ENCODE peak calls at places on chromosome 22, in nine cellular contexts. One of them, this sample, is unnamed.

GRCh38 chr22:43956805-43957463 is 1.7 kb downstream of the SAMM50 start:
- DNase-seq in right cardiac atrium: no peak
- DNase-seq in ovary: no peak
- DNase-seq in mammary epithelial cell: no peak
- DNase-seq in A549: no peak
- DNase-seq in tibial artery: no peak
- DNase-seq in prostate gland: no peak
- DNase-seq in H9: no peak
- DNase-seq in neural progenitor cell: no peak
- DNase-seq in this sample: no peak

GRCh38 chr22:36208934-36209333 is 7.3 kb upstream of the APOL4 start:
- DNase-seq in right cardiac atrium: no peak
- DNase-seq in ovary: no peak
- DNase-seq in mammary epithelial cell: no peak
- DNase-seq in A549: no peak
- DNase-seq in tibial artery: no peak
- DNase-seq in prostate gland: no peak
- DNase-seq in H9: no peak
- DNase-seq in neural progenitor cell: no peak
- DNase-seq in this sample: no peak

GRCh38 chr22:45413368-45414211 is at the start of the genes RIBC2 and SMC1B:
- DNase-seq in right cardiac atrium: peak; percentile 92
- DNase-seq in ovary: peak; percentile 75
- DNase-seq in mammary epithelial cell: peak; percentile 32
- DNase-seq in A549: peak; percentile 82
- DNase-seq in tibial artery: peak; percentile 76
- DNase-seq in prostate gland: peak; percentile 78
- DNase-seq in H9: peak; percentile 90
- DNase-seq in neural progenitor cell: peak; percentile 92
- DNase-seq in this sample: no peak

GRCh38 chr22:42635531-42635930 is 4.9 kb downstream of the ATP5MGL start:
- DNase-seq in right cardiac atrium: peak; percentile 77
- DNase-seq in ovary: no peak
- DNase-seq in mammary epithelial cell: peak; percentile 89
- DNase-seq in A549: peak; percentile 44
- DNase-seq in tibial artery: peak; percentile 97
- DNase-seq in prostate gland: no peak
- DNase-seq in H9: no peak
- DNase-seq in neural progenitor cell: no peak
- DNase-seq in this sample: peak; percentile 73

GRCh38 chr22:19980766-19981165 is 35.9 kb downstream of the ARVCF start:
- DNase-seq in right cardiac atrium: peak; percentile 14
- DNase-seq in ovary: no peak
- DNase-seq in mammary epithelial cell: no peak
- DNase-seq in A549: no peak
- DNase-seq in tibial artery: no peak
- DNase-seq in prostate gland: no peak
- DNase-seq in H9: no peak
- DNase-seq in neural progenitor cell: no peak
- DNase-seq in this sample: no peak

GRCh38 chr22:28435271-28435825 is 244.3 kb downstream of the TTC28 start:
- DNase-seq in right cardiac atrium: peak; percentile 58
- DNase-seq in ovary: no peak
- DNase-seq in mammary epithelial cell: peak; percentile 47
- DNase-seq in A549: no peak
- DNase-seq in tibial artery: no peak
- DNase-seq in prostate gland: peak; percentile 83
- DNase-seq in H9: no peak
- DNase-seq in neural progenitor cell: no peak
- DNase-seq in this sample: peak; percentile 26

GRCh38 chr22:19889951-19890350 is 35.3 kb upstream of the GNB1L start:
- DNase-seq in right cardiac atrium: peak; percentile 40
- DNase-seq in ovary: no peak
- DNase-seq in mammary epithelial cell: no peak
- DNase-seq in A549: no peak
- DNase-seq in tibial artery: no peak
- DNase-seq in prostate gland: no peak
- DNase-seq in H9: no peak
- DNase-seq in neural progenitor cell: no peak
- DNase-seq in this sample: no peak

GRCh38 chr22:46308283-46308988 is 11.8 kb downstream of the GTSE1 start:
- DNase-seq in right cardiac atrium: no peak
- DNase-seq in ovary: no peak
- DNase-seq in mammary epithelial cell: no peak
- DNase-seq in A549: no peak
- DNase-seq in tibial artery: no peak
- DNase-seq in prostate gland: no peak
- DNase-seq in H9: no peak
- DNase-seq in neural progenitor cell: no peak
- DNase-seq in this sample: no peak

GRCh38 chr22:50684501-50684900 is 11.9 kb downstream of the SHANK3 start:
- DNase-seq in right cardiac atrium: no peak
- DNase-seq in ovary: no peak
- DNase-seq in mammary epithelial cell: no peak
- DNase-seq in A549: no peak
- DNase-seq in tibial artery: no peak
- DNase-seq in prostate gland: no peak
- DNase-seq in H9: no peak
- DNase-seq in neural progenitor cell: no peak
- DNase-seq in this sample: no peak

GRCh38 chr22:26483439-26484359 is at the start of the genes HPS4 and SRRD:
- DNase-seq in right cardiac atrium: peak; percentile 97
- DNase-seq in ovary: peak; percentile 89
- DNase-seq in mammary epithelial cell: peak; percentile 91
- DNase-seq in A549: peak; percentile 62
- DNase-seq in tibial artery: peak; percentile 93
- DNase-seq in prostate gland: peak; percentile 88
- DNase-seq in H9: peak; percentile 92
- DNase-seq in neural progenitor cell: peak; percentile 98
- DNase-seq in this sample: peak; percentile 66

DNA sequence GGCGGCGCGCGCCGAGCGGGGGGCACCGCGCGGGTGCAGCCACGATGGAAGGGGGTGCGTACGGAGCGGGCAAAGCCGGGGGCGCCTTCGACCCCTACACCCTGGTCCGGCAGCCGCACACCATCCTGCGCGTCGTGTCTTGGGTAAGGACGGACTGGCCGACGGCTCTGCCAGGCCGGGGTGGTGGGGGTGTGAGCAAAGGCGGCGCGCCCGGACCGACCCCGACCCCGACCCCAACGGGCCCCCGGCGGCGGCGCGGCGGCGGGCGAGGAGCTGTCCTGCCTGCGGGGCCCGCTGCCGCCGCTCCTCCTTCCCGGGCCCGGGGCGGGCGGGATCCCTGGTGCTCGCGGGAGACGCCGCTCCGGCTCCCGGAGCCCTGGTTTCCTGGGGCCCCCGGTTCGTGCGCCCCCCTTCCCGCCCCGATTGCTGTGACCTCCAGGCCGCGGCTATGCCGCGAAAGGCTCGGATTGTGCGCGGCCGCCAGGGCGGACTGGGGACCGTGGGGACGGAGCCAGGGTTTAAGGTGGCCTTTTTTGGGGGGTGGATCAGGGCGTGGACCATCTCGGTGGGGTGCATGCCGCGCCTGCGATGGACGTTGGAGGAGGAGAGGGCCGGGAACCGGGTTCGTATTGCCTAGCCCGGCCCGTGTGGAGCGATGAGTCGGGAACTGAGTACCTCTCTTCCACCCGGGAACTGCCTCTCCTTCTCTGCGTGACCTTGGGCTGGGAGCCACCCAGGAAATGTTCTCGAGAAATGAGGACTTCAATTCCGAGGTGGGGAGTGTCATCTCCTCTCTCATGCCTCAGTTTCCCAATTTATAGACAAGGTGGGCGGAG is at the start of gene SYNGR1:
- DNase-seq in right cardiac atrium: peak; percentile 68
- DNase-seq in ovary: peak; percentile 68
- DNase-seq in mammary epithelial cell: no peak
- DNase-seq in A549: no peak
- DNase-seq in tibial artery: no peak
- DNase-seq in prostate gland: no peak
- DNase-seq in H9: no peak
- DNase-seq in neural progenitor cell: peak; percentile 77
- DNase-seq in this sample: no peak
- H3K27ac ChIP-seq in right cardiac atrium: peak within 1 kb of the TSS; percentile 19
- H3K27ac ChIP-seq in ovary: peak within 1 kb of the TSS; percentile 88
- H3K27ac ChIP-seq in mammary epithelial cell: no peak within 1 kb of the TSS
- H3K27ac ChIP-seq in A549: peak within 1 kb of the TSS; percentile 98
- H3K27ac ChIP-seq in tibial artery: no peak within 1 kb of the TSS
- H3K27ac ChIP-seq in prostate gland: peak within 1 kb of the TSS; percentile 78
- H3K27ac ChIP-seq in H9: no peak within 1 kb of the TSS
- H3K27ac ChIP-seq in neural progenitor cell: no peak within 1 kb of the TSS
- H3K27ac ChIP-seq in this sample: no peak within 1 kb of the TSS

DNA sequence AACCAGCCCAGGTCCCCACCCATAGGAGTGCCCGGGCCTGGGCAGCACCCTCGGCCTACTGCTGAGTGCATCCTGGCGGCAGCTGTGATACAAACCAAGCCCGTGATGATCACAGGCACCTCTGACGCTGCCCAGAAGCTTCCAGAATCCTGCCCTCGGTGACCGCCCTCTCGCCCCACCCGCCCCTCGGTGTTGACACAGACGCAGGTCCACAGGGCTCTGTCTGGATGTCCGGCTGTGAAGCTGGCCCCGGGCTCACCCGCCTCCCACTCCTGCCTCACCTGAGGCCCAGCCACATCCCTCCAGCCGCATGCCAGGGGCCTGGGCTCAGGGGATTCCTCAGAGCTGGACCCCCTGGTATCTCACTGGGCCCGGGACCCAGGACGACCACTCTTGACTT is 191.0 kb downstream of the BRD1 start:
- DNase-seq in right cardiac atrium: peak; percentile 26
- DNase-seq in ovary: no peak
- DNase-seq in mammary epithelial cell: no peak
- DNase-seq in A549: no peak
- DNase-seq in tibial artery: no peak
- DNase-seq in prostate gland: no peak
- DNase-seq in H9: no peak
- DNase-seq in neural progenitor cell: no peak
- DNase-seq in this sample: no peak
- H3K27ac ChIP-seq in right cardiac atrium: no peak overlapping the region
- H3K27ac ChIP-seq in ovary: no peak overlapping the region
- H3K27ac ChIP-seq in mammary epithelial cell: no peak overlapping the region
- H3K27ac ChIP-seq in A549: no peak overlapping the region
- H3K27ac ChIP-seq in tibial artery: no peak overlapping the region
- H3K27ac ChIP-seq in prostate gland: no peak overlapping the region
- H3K27ac ChIP-seq in H9: no peak overlapping the region
- H3K27ac ChIP-seq in neural progenitor cell: no peak overlapping the region
- H3K27ac ChIP-seq in this sample: no peak overlapping the region

GRCh38 chr22:48635031-48635430 is 1192.6 kb downstream of the BRD1 start:
- DNase-seq in right cardiac atrium: peak; percentile 18
- DNase-seq in ovary: no peak
- DNase-seq in mammary epithelial cell: no peak
- DNase-seq in A549: no peak
- DNase-seq in tibial artery: no peak
- DNase-seq in prostate gland: no peak
- DNase-seq in H9: no peak
- DNase-seq in neural progenitor cell: no peak
- DNase-seq in this sample: no peak

GRCh38 chr22:48636746-48637145 is 1190.9 kb downstream of the BRD1 start:
- DNase-seq in right cardiac atrium: peak; percentile 29
- DNase-seq in ovary: no peak
- DNase-seq in mammary epithelial cell: no peak
- DNase-seq in A549: no peak
- DNase-seq in tibial artery: no peak
- DNase-seq in prostate gland: no peak
- DNase-seq in H9: no peak
- DNase-seq in neural progenitor cell: no peak
- DNase-seq in this sample: no peak

GRCh38 chr22:48635825-48636224 is 1191.8 kb downstream of the BRD1 start:
- DNase-seq in right cardiac atrium: no peak
- DNase-seq in ovary: no peak
- DNase-seq in mammary epithelial cell: no peak
- DNase-seq in A549: no peak
- DNase-seq in tibial artery: no peak
- DNase-seq in prostate gland: no peak
- DNase-seq in H9: no peak
- DNase-seq in neural progenitor cell: no peak
- DNase-seq in this sample: no peak

GRCh38 chr22:48632641-48633246 is 1194.9 kb downstream of the BRD1 start:
- DNase-seq in right cardiac atrium: peak; percentile 24
- DNase-seq in ovary: no peak
- DNase-seq in mammary epithelial cell: no peak
- DNase-seq in A549: no peak
- DNase-seq in tibial artery: no peak
- DNase-seq in prostate gland: no peak
- DNase-seq in H9: no peak
- DNase-seq in neural progenitor cell: no peak
- DNase-seq in this sample: no peak

GRCh38 chr22:48633996-48634836 is 1193.5 kb downstream of the BRD1 start:
- DNase-seq in right cardiac atrium: no peak
- DNase-seq in ovary: no peak
- DNase-seq in mammary epithelial cell: no peak
- DNase-seq in A549: no peak
- DNase-seq in tibial artery: no peak
- DNase-seq in prostate gland: no peak
- DNase-seq in H9: no peak
- DNase-seq in neural progenitor cell: no peak
- DNase-seq in this sample: no peak
- H3K27ac ChIP-seq in right cardiac atrium: no peak overlapping the region
- H3K27ac ChIP-seq in ovary: no peak overlapping the region
- H3K27ac ChIP-seq in mammary epithelial cell: no peak overlapping the region
- H3K27ac ChIP-seq in A549: no peak overlapping the region
- H3K27ac ChIP-seq in tibial artery: no peak overlapping the region
- H3K27ac ChIP-seq in prostate gland: no peak overlapping the region
- H3K27ac ChIP-seq in H9: no peak overlapping the region
- H3K27ac ChIP-seq in neural progenitor cell: no peak overlapping the region
- H3K27ac ChIP-seq in this sample: no peak overlapping the region

DNA sequence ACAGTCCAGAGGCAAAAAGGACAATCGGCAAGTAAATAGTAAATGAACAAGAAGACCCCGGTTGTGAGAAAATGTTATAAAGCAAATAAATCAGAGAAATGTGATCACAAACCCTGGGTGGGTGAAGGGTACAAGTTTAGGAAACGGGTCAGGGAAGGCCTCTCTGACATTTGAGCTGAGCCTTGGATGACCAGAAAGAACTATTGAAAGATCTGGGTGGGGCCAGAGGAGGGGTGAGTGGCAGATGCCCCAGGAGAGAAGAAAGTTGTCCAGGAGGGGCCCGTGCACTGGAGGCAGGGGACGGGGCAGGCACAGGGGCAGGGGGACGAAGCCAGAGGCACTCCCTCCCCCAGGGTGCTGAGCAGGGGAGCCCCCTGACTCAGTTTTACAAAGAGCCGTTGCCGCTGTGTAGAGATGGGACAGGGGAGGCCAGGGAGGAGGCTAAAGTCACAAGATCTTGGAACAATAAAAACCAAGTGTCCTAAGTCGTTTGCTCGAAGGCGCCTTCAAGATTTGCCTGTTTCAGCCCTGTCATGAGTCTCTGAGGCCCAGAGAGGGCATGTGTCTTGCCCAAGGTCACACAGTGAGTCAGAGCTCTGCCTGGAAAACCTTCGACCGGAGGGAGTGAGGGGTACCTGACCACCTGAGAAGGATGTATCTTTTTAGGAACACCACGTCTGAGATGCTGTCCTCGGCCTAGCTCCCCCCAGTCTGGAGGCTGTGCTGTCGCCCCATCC is 10.8 kb upstream of the PDGFB start:
- DNase-seq in right cardiac atrium: no peak
- DNase-seq in ovary: no peak
- DNase-seq in mammary epithelial cell: no peak
- DNase-seq in A549: no peak
- DNase-seq in tibial artery: no peak
- DNase-seq in prostate gland: no peak
- DNase-seq in H9: no peak
- DNase-seq in neural progenitor cell: no peak
- DNase-seq in this sample: no peak
- H3K27ac ChIP-seq in right cardiac atrium: peak overlapping the region; percentile 80
- H3K27ac ChIP-seq in ovary: peak overlapping the region; percentile 27
- H3K27ac ChIP-seq in mammary epithelial cell: no peak overlapping the region
- H3K27ac ChIP-seq in A549: peak overlapping the region; percentile 91
- H3K27ac ChIP-seq in tibial artery: peak overlapping the region; percentile 46
- H3K27ac ChIP-seq in prostate gland: peak overlapping the region; percentile 53
- H3K27ac ChIP-seq in H9: no peak overlapping the region
- H3K27ac ChIP-seq in neural progenitor cell: no peak overlapping the region
- H3K27ac ChIP-seq in this sample: peak overlapping the region; percentile 41

GRCh38 chr22:37639070-37639760 is at the start of gene SH3BP1:
- DNase-seq in right cardiac atrium: peak; percentile 89
- DNase-seq in ovary: no peak
- DNase-seq in mammary epithelial cell: peak; percentile 32
- DNase-seq in A549: no peak
- DNase-seq in tibial artery: peak; percentile 70
- DNase-seq in prostate gland: no peak
- DNase-seq in H9: peak; percentile 88
- DNase-seq in neural progenitor cell: peak; percentile 80
- DNase-seq in this sample: no peak
- H3K27ac ChIP-seq in right cardiac atrium: no peak within 1 kb of the TSS
- H3K27ac ChIP-seq in ovary: peak within 1 kb of the TSS; percentile 59
- H3K27ac ChIP-seq in mammary epithelial cell: peak within 1 kb of the TSS; percentile 22
- H3K27ac ChIP-seq in A549: peak within 1 kb of the TSS; percentile 93
- H3K27ac ChIP-seq in tibial artery: peak within 1 kb of the TSS; percentile 32
- H3K27ac ChIP-seq in prostate gland: peak within 1 kb of the TSS; percentile 73
- H3K27ac ChIP-seq in H9: no peak within 1 kb of the TSS
- H3K27ac ChIP-seq in neural progenitor cell: no peak within 1 kb of the TSS
- H3K27ac ChIP-seq in this sample: peak within 1 kb of the TSS; percentile 83